ENCODE peak calls at places on chromosomes 4 and X, in nine cellular contexts. One of them, this sample, is unnamed.

GRCh38 chr4:142534994-142535393 is 311.1 kb downstream of the INPP4B start:
- DNase-seq in hypothalamus: no peak
- DNase-seq in neural progenitor cell: no peak
- DNase-seq in NCI-H774: no peak
- DNase-seq in transverse colon: no peak
- DNase-seq in NCI-H1694: no peak
- DNase-seq in fibroblast of the conjunctiva: no peak
- DNase-seq in neuronal stem cell: no peak
- DNase-seq in epithelial cell of esophagus: peak
- DNase-seq in this sample: no peak

GRCh38 chr4:102639602-102640001 is 121.2 kb downstream of the MANBA start:
- DNase-seq in hypothalamus: no peak
- DNase-seq in neural progenitor cell: no peak
- DNase-seq in NCI-H774: no peak
- DNase-seq in transverse colon: no peak
- DNase-seq in NCI-H1694: no peak
- DNase-seq in fibroblast of the conjunctiva: no peak
- DNase-seq in neuronal stem cell: no peak
- DNase-seq in epithelial cell of esophagus: no peak
- DNase-seq in this sample: no peak

GRCh38 chr4:174154455-174154854 is 129.0 kb downstream of the FBXO8 start:
- DNase-seq in hypothalamus: no peak
- DNase-seq in neural progenitor cell: no peak
- DNase-seq in NCI-H774: peak
- DNase-seq in transverse colon: no peak
- DNase-seq in NCI-H1694: no peak
- DNase-seq in fibroblast of the conjunctiva: peak
- DNase-seq in neuronal stem cell: no peak
- DNase-seq in epithelial cell of esophagus: peak
- DNase-seq in this sample: no peak

GRCh38 chr4:109631709-109632108 is 71.5 kb downstream of the CASP6 start:
- DNase-seq in hypothalamus: no peak
- DNase-seq in neural progenitor cell: peak
- DNase-seq in NCI-H774: no peak
- DNase-seq in transverse colon: no peak
- DNase-seq in NCI-H1694: no peak
- DNase-seq in fibroblast of the conjunctiva: no peak
- DNase-seq in neuronal stem cell: no peak
- DNase-seq in epithelial cell of esophagus: no peak
- DNase-seq in this sample: no peak

GRCh38 chr4:2415881-2416563 is 2.4 kb downstream of the ZFYVE28 start:
- DNase-seq in hypothalamus: no peak
- DNase-seq in neural progenitor cell: peak
- DNase-seq in NCI-H774: no peak
- DNase-seq in transverse colon: no peak
- DNase-seq in NCI-H1694: no peak
- DNase-seq in fibroblast of the conjunctiva: no peak
- DNase-seq in neuronal stem cell: no peak
- DNase-seq in epithelial cell of esophagus: no peak
- DNase-seq in this sample: no peak

GRCh38 chrX:132118361-132118760 is 9.5 kb downstream of the FRMD7 start:
- DNase-seq in hypothalamus: no peak
- DNase-seq in neural progenitor cell: peak
- DNase-seq in NCI-H774: no peak
- DNase-seq in transverse colon: no peak
- DNase-seq in NCI-H1694: no peak
- DNase-seq in fibroblast of the conjunctiva: no peak
- DNase-seq in neuronal stem cell: no peak
- DNase-seq in epithelial cell of esophagus: no peak
- DNase-seq in this sample: no peak

GRCh38 chrX:107272431-107272921 is 66.1 kb downstream of the DNAAF6 start:
- DNase-seq in hypothalamus: no peak
- DNase-seq in neural progenitor cell: peak
- DNase-seq in NCI-H774: no peak
- DNase-seq in transverse colon: no peak
- DNase-seq in NCI-H1694: no peak
- DNase-seq in fibroblast of the conjunctiva: no peak
- DNase-seq in neuronal stem cell: no peak
- DNase-seq in epithelial cell of esophagus: peak
- DNase-seq in this sample: no peak

GRCh38 chrX:31126205-31126604 is 54.4 kb upstream of the FTHL17 start:
- DNase-seq in hypothalamus: no peak
- DNase-seq in neural progenitor cell: no peak
- DNase-seq in NCI-H774: no peak
- DNase-seq in transverse colon: no peak
- DNase-seq in NCI-H1694: no peak
- DNase-seq in fibroblast of the conjunctiva: peak
- DNase-seq in neuronal stem cell: no peak
- DNase-seq in epithelial cell of esophagus: no peak
- DNase-seq in this sample: no peak

GRCh38 chr4:153714247-153714646 is 30.2 kb downstream of the TLR2 start:
- DNase-seq in hypothalamus: no peak
- DNase-seq in neural progenitor cell: no peak
- DNase-seq in NCI-H774: no peak
- DNase-seq in transverse colon: no peak
- DNase-seq in NCI-H1694: no peak
- DNase-seq in fibroblast of the conjunctiva: no peak
- DNase-seq in neuronal stem cell: no peak
- DNase-seq in epithelial cell of esophagus: no peak
- DNase-seq in this sample: no peak

GRCh38 chr4:120801171-120801758 is 121.3 kb downstream of the PRDM5 start:
- DNase-seq in hypothalamus: no peak
- DNase-seq in neural progenitor cell: no peak
- DNase-seq in NCI-H774: no peak
- DNase-seq in transverse colon: no peak
- DNase-seq in NCI-H1694: no peak
- DNase-seq in fibroblast of the conjunctiva: peak
- DNase-seq in neuronal stem cell: no peak
- DNase-seq in epithelial cell of esophagus: peak
- DNase-seq in this sample: no peak

GRCh38 chr4:85595098-85595775 is 120.3 kb downstream of the ARHGAP24 start:
- DNase-seq in hypothalamus: no peak
- DNase-seq in neural progenitor cell: no peak
- DNase-seq in NCI-H774: no peak
- DNase-seq in transverse colon: no peak
- DNase-seq in NCI-H1694: no peak
- DNase-seq in fibroblast of the conjunctiva: no peak
- DNase-seq in neuronal stem cell: no peak
- DNase-seq in epithelial cell of esophagus: no peak
- DNase-seq in this sample: no peak

This sample was measured in effector memory CD8-positive, alpha-beta T cell.